ENCODE peak calls at places on chromosomes 1 and 21, in five cellular contexts. J is ascending aorta, H is tibial nerve, P is GM23338, R is thyroid gland. I is an unnamed sample.

GRCh38 chr1:107557095-107557494 is 407.9 kb downstream of the VAV3 start:
- DNase-seq in J (no peak), H (no peak), P (no peak), R (no peak), I (no peak)

GRCh38 chr1:20119351-20119750 is at the start of gene PLA2G2D:
- DNase-seq in J (no peak), H (no peak), P (no peak), R (no peak), I (peak)

GRCh38 chr1:21503706-21504377 is 5.4 kb upstream of the ALPL start:
- DNase-seq in J (no peak), H (no peak), P (no peak), R (no peak), I (no peak)

GRCh38 chr1:224113918-224114786 is at the start of gene FBXO28:
- DNase-seq in J (peak), H (peak), P (peak), R (peak), I (peak)

GRCh38 chr1:13224480-13225060 is 1.4 kb downstream of the PRAMEF18 start:
- DNase-seq in J (no peak), H (peak), P (no peak), R (no peak), I (peak)

GRCh38 chr1:246213947-246214346 is 293.1 kb downstream of the SMYD3 start:
- DNase-seq in J (no peak), H (no peak), P (no peak), R (no peak), I (no peak)

GRCh38 chr1:8814870-8815269 is 2.6 kb downstream of the RERE start:
- DNase-seq in J (no peak), H (no peak), P (peak), R (no peak), I (no peak)

GRCh38 chr1:112706505-112707216 is at the start of gene RHOC:
- DNase-seq in J (no peak), H (no peak), P (peak), R (peak), I (peak)

GRCh38 chr1:65174585-65174984 is 26.6 kb downstream of the AK4 start:
- DNase-seq in J (no peak), H (peak), P (no peak), R (peak), I (peak)

GRCh38 chr1:226489718-226490440 is 58.7 kb upstream of the STUM start:
- DNase-seq in J (no peak), H (no peak), P (no peak), R (no peak), I (no peak)

GRCh38 chr1:247322849-247323586 is 8.6 kb downstream of the ZNF496 start:
- DNase-seq in J (no peak), H (no peak), P (no peak), R (no peak), I (no peak)

GRCh38 chr1:19792237-19793002 is 7.3 kb downstream of the TMCO4 start:
- DNase-seq in J (no peak), H (no peak), P (no peak), R (no peak), I (no peak)

GRCh38 chr1:119327436-119328155 is 41.0 kb upstream of the HAO2 start:
- DNase-seq in J (no peak), H (peak), P (peak), R (peak), I (peak)

GRCh38 chr1:92817986-92818764 is 13.7 kb upstream of the RPL5 start:
- DNase-seq in J (no peak), H (peak), P (peak), R (no peak), I (no peak)

GRCh38 chr1:236063919-236064673 is 794 bp downstream of the NID1 start:
- DNase-seq in J (peak), H (peak), P (peak), R (peak), I (peak)

GRCh38 chr21:17476006-17476405 is 36.8 kb upstream of the CXADR start:
- DNase-seq in J (no peak), H (no peak), P (no peak), R (no peak), I (no peak)

GRCh38 chr1:115098979-115099692 is 9.8 kb upstream of the TSPAN2 start:
- DNase-seq in J (no peak), H (no peak), P (peak), R (no peak), I (peak)

GRCh38 chr21:46122758-46123683 is 25.1 kb downstream of the COL6A2 start:
- DNase-seq in J (peak), H (no peak), P (no peak), R (no peak), I (peak)

GRCh38 chr1:116769994-116770393 is 15.8 kb downstream of the CD2 start:
- DNase-seq in J (no peak), H (no peak), P (no peak), R (no peak), I (no peak)

GRCh38 chr1:116769050-116769449 is 14.8 kb downstream of the CD2 start:
- DNase-seq in J (no peak), H (no peak), P (no peak), R (no peak), I (no peak)

GRCh38 chr1:116770625-116771024 is 16.4 kb downstream of the CD2 start:
- DNase-seq in J (no peak), H (no peak), P (no peak), R (no peak), I (no peak)

GRCh38 chr1:116768416-116768815 is 14.2 kb downstream of the CD2 start:
- DNase-seq in J (no peak), H (no peak), P (no peak), R (no peak), I (no peak)

DNA sequence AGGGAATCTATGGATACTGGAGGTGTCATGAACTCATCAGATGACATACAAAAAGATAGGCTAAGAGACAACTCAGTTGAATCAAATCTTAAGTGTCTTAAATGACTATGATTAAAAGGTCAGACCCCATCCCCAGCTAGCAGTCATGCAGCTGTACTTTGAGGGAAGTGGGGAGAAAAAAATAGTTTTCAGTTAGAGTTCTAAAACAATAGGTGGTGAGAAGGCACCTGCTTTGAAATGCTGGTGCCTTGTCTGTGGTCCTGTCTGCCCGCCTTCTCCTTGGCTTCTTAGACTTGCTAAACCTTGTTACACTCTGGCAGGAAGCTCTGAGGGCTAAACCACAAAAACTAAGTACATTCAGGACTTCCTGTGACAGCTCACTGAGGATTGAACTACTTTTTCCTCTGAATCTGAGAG is 15.3 kb downstream of the CD2 start:
- DNase-seq in J (no peak), H (no peak), P (no peak), R (no peak), I (peak)
- H3K27ac ChIP-seq in J (no peak), H (no peak), P (no peak), R (no peak), I (peak)

GRCh38 chr1:3418600-3418999 is 35.9 kb upstream of the ARHGEF16 start:
- DNase-seq in J (no peak), H (no peak), P (no peak), R (no peak), I (no peak)

GRCh38 chr1:3417954-3418353 is 36.5 kb upstream of the ARHGEF16 start:
- DNase-seq in J (no peak), H (no peak), P (no peak), R (no peak), I (no peak)

GRCh38 chr1:3415260-3415952 is 39.1 kb upstream of the ARHGEF16 start:
- DNase-seq in J (no peak), H (no peak), P (no peak), R (no peak), I (no peak)

GRCh38 chr1:3419415-3420204 is 34.9 kb upstream of the ARHGEF16 start:
- DNase-seq in J (no peak), H (no peak), P (no peak), R (no peak), I (peak)

GRCh38 chr1:3417082-3417728 is 37.3 kb upstream of the ARHGEF16 start:
- DNase-seq in J (no peak), H (no peak), P (no peak), R (no peak), I (no peak)
- TF ChIP-seq CTCF in J (peak), H (no peak), P (peak), R (no peak), I (no peak)

GRCh38 chr1:55215194-55216021 is at the start of gene USP24:
- DNase-seq in J (no peak), H (peak), P (peak), R (peak), I (peak)

GRCh38 chr1:55213885-55214213 is 1.3 kb downstream of the USP24 start:
- DNase-seq in J (no peak), H (no peak), P (peak), R (no peak), I (no peak)

GRCh38 chr1:55213029-55213884 is 1.9 kb downstream of the USP24 start:
- DNase-seq in J (no peak), H (no peak), P (no peak), R (no peak), I (no peak)

GRCh38 chr1:55214903-55215193 is 316 bp downstream of the USP24 start:
- DNase-seq in J (no peak), H (no peak), P (peak), R (peak), I (peak)

GRCh38 chr1:55214214-55214902 is 806 bp downstream of the USP24 start:
- DNase-seq in J (no peak), H (peak), P (peak), R (peak), I (peak)
- H3K27ac ChIP-seq in J (peak), H (peak), P (peak), R (peak), I (peak)

DNA sequence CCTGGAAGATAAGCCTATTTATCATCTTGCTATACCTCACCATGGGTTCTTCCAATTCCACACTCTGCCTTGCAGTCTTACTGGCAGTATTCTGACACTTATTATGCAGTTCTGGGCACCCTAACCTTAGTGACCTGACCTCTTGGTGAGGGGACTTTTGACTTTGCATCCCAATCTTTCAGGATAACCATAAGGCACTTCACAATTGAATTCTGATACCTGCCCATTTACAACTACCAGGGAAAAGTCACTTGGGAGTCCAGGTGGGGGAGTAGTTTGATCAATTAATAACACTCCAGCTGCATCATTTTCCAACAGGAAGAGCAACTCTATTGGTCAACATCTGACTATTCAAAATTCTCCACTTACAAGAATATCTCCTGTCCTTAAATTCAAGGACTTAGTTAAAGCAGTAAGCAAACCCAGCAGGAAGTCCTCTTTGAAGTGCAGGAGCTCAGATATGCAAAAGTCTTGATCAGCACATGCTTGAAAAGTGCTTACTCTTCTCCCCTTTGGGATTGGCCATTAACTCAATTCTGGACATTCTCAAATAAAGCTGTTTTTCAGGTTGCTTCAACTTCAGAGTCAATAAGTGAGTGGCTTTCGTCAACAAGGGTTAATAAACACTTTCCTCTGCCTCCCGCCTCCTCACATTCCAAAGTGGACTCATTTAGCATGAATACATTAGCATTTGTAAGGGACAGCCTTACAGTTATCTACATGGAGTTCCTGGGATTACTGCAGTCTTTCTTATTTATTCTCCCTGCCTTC is 177.4 kb upstream of the NRIP1 start:
- DNase-seq in J (no peak), H (no peak), P (peak), R (no peak), I (no peak)
- TF ChIP-seq CTCF in J (no peak), H (no peak), P (peak), R (no peak), I (no peak)

DNA sequence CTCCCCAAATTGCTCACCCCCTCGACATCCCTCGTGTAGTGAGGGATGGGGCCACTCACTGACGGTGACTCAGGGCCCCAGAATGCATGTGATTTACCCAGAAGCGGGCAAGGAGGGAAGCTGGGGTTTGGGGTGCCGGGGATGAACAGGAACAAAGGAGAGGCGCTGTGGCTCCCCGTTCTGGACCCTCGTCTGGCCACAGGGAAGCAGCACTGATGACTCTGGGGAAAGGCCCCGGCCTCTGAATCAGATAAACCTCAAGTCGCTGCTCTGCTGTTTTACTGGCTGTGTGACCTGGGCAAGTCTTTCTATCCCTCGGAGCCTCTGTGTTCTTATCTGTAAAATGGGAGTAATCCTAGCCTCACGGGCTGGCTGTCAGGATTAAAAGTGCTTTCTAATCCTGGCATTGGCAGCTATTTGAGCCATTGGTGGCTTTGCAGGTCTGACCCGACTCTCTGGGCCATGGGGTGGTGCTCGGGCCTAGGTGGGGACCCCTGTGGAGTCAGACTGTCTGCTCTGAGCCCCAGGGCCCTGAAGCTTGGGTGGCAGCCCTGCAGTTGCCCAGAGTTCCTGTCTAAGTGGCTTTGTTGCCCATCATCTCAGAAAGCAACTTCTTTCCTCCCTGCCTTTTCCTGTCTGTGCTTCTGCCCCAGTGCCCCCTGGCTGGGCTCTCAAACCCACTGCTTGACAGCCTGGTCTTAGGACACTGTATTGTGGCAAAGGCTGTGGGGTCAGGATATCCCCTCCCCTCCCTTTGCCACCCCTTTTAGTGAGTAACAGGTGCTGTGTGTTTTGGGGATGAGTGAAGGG is 5.5 kb downstream of the TNFRSF1B start:
- DNase-seq in J (no peak), H (no peak), P (no peak), R (no peak), I (no peak)
- H3K27ac ChIP-seq in J (peak), H (peak), P (no peak), R (no peak), I (peak)

DNA sequence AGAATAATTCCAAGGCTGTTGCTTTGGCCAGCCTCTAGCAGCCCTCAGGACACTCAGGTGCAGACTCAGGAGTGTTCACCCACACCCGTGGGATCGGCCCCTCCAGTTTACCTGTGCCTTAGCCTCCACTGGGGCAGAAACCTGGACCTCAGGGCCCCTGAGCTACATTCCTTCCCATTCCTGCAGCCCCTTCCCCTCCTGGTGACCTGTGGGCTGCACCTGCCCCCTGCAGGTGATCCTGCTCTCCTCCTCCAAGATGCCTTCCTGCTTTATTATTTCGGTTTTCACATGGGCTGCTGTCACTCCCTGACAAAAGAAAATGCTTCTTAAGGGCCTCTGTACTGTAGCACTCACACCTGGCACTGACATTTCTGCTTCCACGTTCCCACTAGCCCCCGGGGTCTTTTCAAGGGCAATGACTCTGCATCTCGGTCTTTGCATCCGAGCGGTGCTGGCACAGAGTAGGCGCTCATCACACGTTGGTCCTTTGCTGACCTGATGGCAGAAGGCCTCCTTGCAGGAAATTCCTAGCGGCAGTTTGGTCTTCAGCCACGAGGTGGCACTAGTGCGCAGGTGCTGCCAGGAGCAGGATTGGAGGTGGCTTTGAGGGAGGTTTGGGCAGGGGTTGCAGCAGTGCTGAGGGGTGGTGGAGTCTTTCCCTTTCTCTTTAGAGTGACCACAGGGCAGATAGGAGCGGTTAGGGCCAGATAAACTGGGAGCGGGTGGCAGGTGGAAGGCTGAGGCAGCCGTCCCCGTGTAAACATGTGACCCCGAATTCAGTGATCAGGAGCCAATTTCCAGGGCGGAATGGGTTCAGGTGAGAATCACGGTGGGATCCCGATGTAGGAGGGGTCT is 25.3 kb upstream of the ETV3 start:
- DNase-seq in J (no peak), H (peak), P (peak), R (peak), I (peak)
- TF ChIP-seq CTCF in J (peak), H (peak), P (peak), R (peak), I (peak)

GRCh38 chr1:194445244-194445643 is 1258.8 kb upstream of the B3GALT2 start:
- DNase-seq in J (no peak), H (no peak), P (no peak), R (no peak), I (no peak)
- H3K27ac ChIP-seq in J (no peak), H (no peak), P (no peak), R (no peak), I (no peak)

GRCh38 chr1:155084722-155085503 is 6.3 kb downstream of the EFNA3 start:
- DNase-seq in J (peak), H (peak), P (peak), R (peak), I (peak)

GRCh38 chr1:155086182-155086741 is 7.6 kb downstream of the EFNA3 start:
- DNase-seq in J (no peak), H (peak), P (peak), R (peak), I (peak)

GRCh38 chr1:155083865-155084721 is 5.5 kb downstream of the EFNA3 start:
- DNase-seq in J (no peak), H (no peak), P (no peak), R (no peak), I (peak)

GRCh38 chr1:155085504-155086181 is 7.0 kb downstream of the EFNA3 start:
- DNase-seq in J (peak), H (peak), P (peak), R (peak), I (peak)

DNA sequence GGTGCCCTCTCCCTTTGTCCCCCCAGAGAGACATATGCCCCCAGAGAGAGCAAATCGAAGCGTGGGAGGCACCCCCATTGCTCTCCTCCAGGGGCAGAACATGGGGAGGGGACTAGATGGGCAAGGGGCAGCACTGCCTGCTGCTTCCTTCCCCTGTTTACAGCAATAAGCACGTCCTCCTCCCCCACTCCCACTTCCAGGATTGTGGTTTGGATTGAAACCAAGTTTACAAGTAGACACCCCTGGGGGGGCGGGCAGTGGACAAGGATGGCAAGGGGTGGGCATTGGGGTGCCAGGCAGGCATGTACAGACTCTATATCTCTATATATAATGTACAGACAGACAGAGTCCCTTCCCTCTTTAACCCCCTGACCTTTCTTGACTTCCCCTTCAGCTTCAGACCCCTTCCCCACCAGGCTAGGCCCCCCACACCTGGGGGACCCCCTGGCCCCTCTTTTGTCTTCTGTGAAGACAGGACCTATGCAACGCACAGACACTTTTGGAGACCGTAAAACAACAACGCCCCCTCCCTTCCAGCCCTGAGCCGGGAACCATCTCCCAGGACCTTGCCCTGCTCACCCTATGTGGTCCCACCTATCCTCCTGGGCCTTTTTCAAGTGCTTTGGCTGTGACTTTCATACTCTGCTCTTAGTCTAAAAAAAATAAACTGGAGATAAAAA is 8.4 kb downstream of the EFNA3 start:
- DNase-seq in J (no peak), H (no peak), P (peak), R (no peak), I (no peak)
- TF ChIP-seq CTCF in J (no peak), H (no peak), P (peak), R (no peak), I (no peak)